ENCODE peak calls at places on chromosomes 13 and 19, in five cellular contexts. Q, Z, T, N and Y are unnamed samples.
A peak's percentile ranks its signal among the peaks of the same experiment; 100 is the strongest.

GRCh38 chr13:31982124-31982523 is 49.5 kb upstream of the FRY start:
- DNase-seq in Q (no peak), Z (no peak), T (no peak), N (peak; percentile 31), Y (no peak)

GRCh38 chr13:107867701-107868661 is 347.4 kb downstream of the LIG4 start:
- DNase-seq in Q (no peak), Z (peak; percentile 52), T (no peak), N (peak; percentile 52), Y (no peak)

GRCh38 chr19:52891336-52891735 is 6.1 kb downstream of the ZNF320 start:
- DNase-seq in Q (no peak), Z (no peak), T (no peak), N (no peak), Y (no peak)

GRCh38 chr13:50420720-50421456 is 405.6 kb downstream of the KCNRG start:
- DNase-seq in Q (no peak), Z (no peak), T (no peak), N (no peak), Y (no peak)

GRCh38 chr13:48333976-48334375 is 30.4 kb downstream of the RB1 start:
- DNase-seq in Q (no peak), Z (peak; percentile 47), T (no peak), N (peak; percentile 36), Y (no peak)

GRCh38 chr19:45404557-45405434 is at the start of gene PPP1R13L:
- DNase-seq in Q (peak; percentile 92), Z (peak; percentile 80), T (peak; percentile 92), N (peak; percentile 82), Y (peak; percentile 39)

GRCh38 chr19:17220207-17220758 is 5.1 kb downstream of the USE1 start:
- DNase-seq in Q (peak; percentile 75), Z (peak; percentile 88), T (peak; percentile 79), N (peak; percentile 77), Y (no peak)

GRCh38 chr19:23283925-23284324 is 33.7 kb upstream of the ZNF724 start:
- DNase-seq in Q (peak; percentile 54), Z (peak; percentile 27), T (peak; percentile 64), N (peak; percentile 10), Y (peak; percentile 60)

GRCh38 chr13:52652980-52653303 is 306 bp downstream of the SUGT1 start:
- DNase-seq in Q (no peak), Z (no peak), T (no peak), N (no peak), Y (no peak)

GRCh38 chr13:111642156-111642767 is 321.8 kb downstream of the TEX29 start:
- DNase-seq in Q (no peak), Z (no peak), T (no peak), N (no peak), Y (no peak)

GRCh38 chr13:111961793-111962192 is 105.2 kb upstream of the SOX1 start:
- DNase-seq in Q (no peak), Z (no peak), T (no peak), N (no peak), Y (no peak)

GRCh38 chr13:37617162-37617561 is 18.6 kb upstream of the POSTN start:
- DNase-seq in Q (no peak), Z (peak; percentile 85), T (no peak), N (peak; percentile 96), Y (no peak)

GRCh38 chr13:37492741-37493514 is 105.6 kb downstream of the POSTN start:
- DNase-seq in Q (no peak), Z (peak; percentile 63), T (no peak), N (peak; percentile 98), Y (no peak)

GRCh38 chr13:87884874-87885273 is 213.7 kb downstream of the SLITRK5 start:
- DNase-seq in Q (no peak), Z (peak; percentile 24), T (no peak), N (peak; percentile 64), Y (no peak)

GRCh38 chr19:19606021-19606420 is 12.5 kb downstream of the PBX4 start:
- DNase-seq in Q (no peak), Z (no peak), T (no peak), N (peak; percentile 33), Y (peak; percentile 47)

GRCh38 chr13:24381539-24382265 is 72.3 kb downstream of the C1QTNF9 start:
- DNase-seq in Q (no peak), Z (peak; percentile 56), T (no peak), N (peak; percentile 57), Y (no peak)

GRCh38 chr13:112159575-112160547 is 92.9 kb downstream of the SOX1 start:
- DNase-seq in Q (no peak), Z (no peak), T (no peak), N (no peak), Y (no peak)

GRCh38 chr13:97259787-97260641 is 37.9 kb downstream of the MBNL2 start:
- DNase-seq in Q (no peak), Z (peak; percentile 85), T (peak; percentile 59), N (peak; percentile 84), Y (no peak)
- H3K4me1 ChIP-seq in Q (peaks cover 24% of the 10 kb centered on the region), Z (peaks cover 29% of the 10 kb centered on the region), T (peaks cover 78% of the 10 kb centered on the region), N (peaks cover 49% of the 10 kb centered on the region), Y (peaks cover 33% of the 10 kb centered on the region)

DNA sequence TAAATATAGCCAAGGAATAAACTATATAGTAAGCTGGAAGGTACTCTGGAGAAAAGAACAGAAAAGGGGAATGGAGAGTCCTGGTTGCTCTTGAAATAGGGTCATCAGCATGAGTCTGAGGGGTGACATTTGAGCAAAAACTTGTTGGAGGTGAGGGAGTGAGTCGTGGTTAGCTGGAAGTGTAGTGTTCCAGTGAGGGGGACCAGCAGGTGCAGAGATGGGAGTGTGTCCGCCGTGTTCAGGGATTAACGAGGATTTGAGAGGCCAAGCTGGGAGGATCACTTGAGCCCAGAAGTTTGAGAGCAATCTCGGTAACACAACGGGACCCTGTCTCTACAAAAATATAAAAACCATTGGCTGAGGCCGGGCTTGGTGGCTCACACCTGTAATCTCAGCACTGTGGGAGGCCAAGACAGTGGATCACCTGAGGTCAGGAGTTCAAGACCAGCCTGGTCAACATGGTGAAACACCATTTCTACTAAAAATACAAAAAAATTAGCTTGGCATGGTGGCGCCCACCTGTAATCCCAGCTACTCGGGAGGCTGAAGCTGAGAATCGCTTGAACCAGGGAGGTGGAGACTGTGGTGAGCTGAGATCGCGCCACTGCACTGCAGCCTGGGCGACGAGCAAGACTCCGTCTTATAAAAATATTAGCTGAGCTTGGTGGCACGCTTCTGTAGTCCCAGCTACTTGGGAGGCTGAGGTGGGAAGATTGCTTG is 1.1 kb downstream of the SUPT5H start:
- DNase-seq in Q (no peak), Z (no peak), T (no peak), N (no peak), Y (no peak)
- H3K4me1 ChIP-seq in Q (peaks cover 2% of the 10 kb centered on the region), Z (peaks cover 4% of the 10 kb centered on the region), T (peaks cover 17% of the 10 kb centered on the region), N (peaks cover 13% of the 10 kb centered on the region), Y (peaks cover 49% of the 10 kb centered on the region)

GRCh38 chr19:46416077-46416709 is 2.8 kb upstream of the CCDC8 start:
- DNase-seq in Q (peak; percentile 95), Z (peak; percentile 96), T (peak; percentile 97), N (peak; percentile 88), Y (no peak)
- H3K4me1 ChIP-seq in Q (no peaks in the 10 kb centered on the region), Z (peaks cover 20% of the 10 kb centered on the region), T (peaks cover 19% of the 10 kb centered on the region), N (peaks cover 2% of the 10 kb centered on the region), Y (peaks cover 6% of the 10 kb centered on the region)

GRCh38 chr19:12727745-12728433 is 4.2 kb upstream of the TNPO2 start:
- DNase-seq in Q (no peak), Z (no peak), T (no peak), N (no peak), Y (no peak)
- H3K4me1 ChIP-seq in Q (peaks cover 2% of the 10 kb centered on the region), Z (peaks cover under 1% of the 10 kb centered on the region), T (peaks cover 9% of the 10 kb centered on the region), N (peaks cover 8% of the 10 kb centered on the region), Y (peaks cover 28% of the 10 kb centered on the region)

GRCh38 chr13:40028446-40028845 is 373.0 kb downstream of the COG6 start:
- DNase-seq in Q (no peak), Z (no peak), T (no peak), N (no peak), Y (no peak)
- H3K4me1 ChIP-seq in Q (no peaks in the 10 kb centered on the region), Z (no peaks in the 10 kb centered on the region), T (no peaks in the 10 kb centered on the region), N (no peaks in the 10 kb centered on the region), Y (peaks cover 18% of the 10 kb centered on the region)

GRCh38 chr13:110327036-110327790 is 20.1 kb downstream of the COL4A2 start:
- DNase-seq in Q (no peak), Z (no peak), T (no peak), N (peak; percentile 78), Y (no peak)

GRCh38 chr13:110329798-110330461 is 22.8 kb downstream of the COL4A2 start:
- DNase-seq in Q (peak; percentile 42), Z (peak; percentile 49), T (no peak), N (peak; percentile 92), Y (no peak)

GRCh38 chr13:110328509-110328908 is 21.4 kb downstream of the COL4A2 start:
- DNase-seq in Q (no peak), Z (no peak), T (no peak), N (peak; percentile 47), Y (no peak)

GRCh38 chr13:110330491-110331001 is 23.5 kb downstream of the COL4A2 start:
- DNase-seq in Q (peak; percentile 19), Z (peak; percentile 33), T (no peak), N (peak; percentile 86), Y (no peak)

DNA sequence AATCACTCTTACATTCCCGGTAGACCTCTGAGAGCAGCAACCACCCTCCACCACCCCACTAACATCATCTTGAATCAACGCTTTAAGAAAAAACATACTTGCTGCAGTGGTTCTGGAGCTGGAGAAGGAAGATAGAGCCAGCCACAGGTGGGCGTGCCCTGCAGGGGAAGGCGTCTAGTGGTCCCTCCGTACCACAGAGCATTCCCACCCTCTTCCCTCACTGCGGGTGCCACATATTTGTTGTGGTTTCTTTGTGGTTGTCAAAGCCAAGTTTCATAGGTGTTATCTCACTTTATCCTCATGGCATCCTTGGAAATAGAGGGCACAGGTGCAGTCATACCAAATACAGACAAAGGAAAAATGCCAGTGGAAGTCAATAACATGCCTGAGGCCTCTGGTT is 22.2 kb downstream of the COL4A2 start:
- DNase-seq in Q (no peak), Z (no peak), T (no peak), N (peak; percentile 62), Y (no peak)
- H3K4me1 ChIP-seq in Q (peaks cover 8% of the 10 kb centered on the region), Z (peaks cover 27% of the 10 kb centered on the region), T (no peaks in the 10 kb centered on the region), N (peaks cover 35% of the 10 kb centered on the region), Y (no peaks in the 10 kb centered on the region)